ENCODE peak calls at places on chromosomes 4 and X, in four cellular contexts. A is suprapubic skin, Q is mesendoderm, C is GM23248. W is an unnamed sample.

GRCh38 chr4:102675142-102675541 is 85.6 kb downstream of the MANBA start:
- DNase-seq in A (no peak), Q (no peak), C (no peak), W (no peak)

GRCh38 chrX:56736219-56736618 is 7.2 kb downstream of the NBDY start:
- DNase-seq in A (no peak), Q (no peak), C (no peak), W (no peak)

GRCh38 chr4:99180367-99181169 is 36.5 kb upstream of the ADH4 start:
- DNase-seq in A (no peak), Q (no peak), C (peak; percentile 94), W (no peak)

GRCh38 chrX:103254921-103255455 is at the start of gene TCEAL8:
- DNase-seq in A (peak; percentile 85), Q (peak; percentile 94), C (peak; percentile 85), W (peak; percentile 61)

GRCh38 chr4:55184600-55185523 is 59.5 kb upstream of the KDR start:
- DNase-seq in A (no peak), Q (peak; percentile 75), C (peak; percentile 60), W (no peak)

GRCh38 chr4:102783006-102783405 is 22.2 kb upstream of the MANBA start:
- DNase-seq in A (no peak), Q (no peak), C (peak; percentile 47), W (no peak)

GRCh38 chr4:41696131-41696530 is 52.4 kb downstream of the PHOX2B start:
- DNase-seq in A (no peak), Q (no peak), C (no peak), W (no peak)

GRCh38 chrX:92260102-92260501 is 480.9 kb downstream of the PCDH11X start:
- DNase-seq in A (no peak), Q (peak; percentile 66), C (no peak), W (no peak)

GRCh38 chr4:2261110-2261852 is 628 bp downstream of the MXD4 start:
- DNase-seq in A (peak; percentile 79), Q (peak; percentile 53), C (peak; percentile 87), W (peak; percentile 55)

GRCh38 chr4:84530449-84530848 is 31.4 kb upstream of the NKX6-1 start:
- DNase-seq in A (no peak), Q (no peak), C (peak; percentile 14), W (no peak)

GRCh38 chr4:12146349-12146748 is 717.7 kb upstream of the HS3ST1 start:
- DNase-seq in A (no peak), Q (no peak), C (no peak), W (no peak)

GRCh38 chrX:103554687-103555417 is 30.5 kb upstream of the TCEAL4 start:
- DNase-seq in A (no peak), Q (peak; percentile 93), C (no peak), W (no peak)

GRCh38 chrX:149903889-149904748 is 23.1 kb downstream of the MAGEA8 start:
- DNase-seq in A (no peak), Q (peak; percentile 66), C (peak; percentile 33), W (no peak)

GRCh38 chrX:26100421-26100920 is 37.7 kb upstream of the MAGEB18 start:
- DNase-seq in A (no peak), Q (peak; percentile 5), C (no peak), W (no peak)

GRCh38 chr4:129140521-129140920 is 44.6 kb downstream of the C4orf33 start:
- DNase-seq in A (no peak), Q (no peak), C (no peak), W (no peak)

GRCh38 chr4:25860586-25861421 is 2.0 kb downstream of the SEL1L3 start:
- DNase-seq in A (no peak), Q (no peak), C (peak; percentile 13), W (no peak)

GRCh38 chr4:161238033-161238432 is 925.8 kb downstream of the FSTL5 start:
- DNase-seq in A (no peak), Q (no peak), C (no peak), W (no peak)

GRCh38 chr4:19224820-19225219 is 1026.9 kb upstream of the SLIT2 start:
- DNase-seq in A (no peak), Q (peak; percentile 25), C (peak; percentile 53), W (no peak)

GRCh38 chr4:134544303-134544761 is 342.7 kb upstream of the PABPC4L start:
- DNase-seq in A (no peak), Q (peak; percentile 40), C (peak; percentile 37), W (no peak)

GRCh38 chrX:78092296-78092695 is 11.8 kb upstream of the PGK1 start:
- DNase-seq in A (no peak), Q (peak; percentile 79), C (peak; percentile 24), W (peak; percentile 34)

GRCh38 chrX:8869812-8870211 is 68.6 kb upstream of the FAM9A start:
- DNase-seq in A (no peak), Q (no peak), C (peak; percentile 46), W (no peak)

GRCh38 chrX:107716045-107716684 is 59.4 kb downstream of the TSC22D3 start:
- DNase-seq in A (no peak), Q (peak; percentile 85), C (peak; percentile 53), W (no peak)

GRCh38 chrX:44343412-44343942 is at the start of gene EFHC2:
- DNase-seq in A (peak; percentile 70), Q (peak; percentile 44), C (peak; percentile 68), W (no peak)

GRCh38 chr4:151674804-151675290 is 86.0 kb downstream of the GATB start:
- DNase-seq in A (no peak), Q (peak; percentile 69), C (peak; percentile 54), W (no peak)

GRCh38 chr4:182346675-182347375 is 103.6 kb downstream of the TENM3 start:
- DNase-seq in A (no peak), Q (no peak), C (no peak), W (no peak)

GRCh38 chr4:111070390-111070789 is 447.5 kb upstream of the PITX2 start:
- DNase-seq in A (no peak), Q (no peak), C (peak; percentile 53), W (no peak)

GRCh38 chrX:13220916-13221315 is 98.9 kb downstream of the ATXN3L start:
- DNase-seq in A (no peak), Q (no peak), C (peak; percentile 44), W (no peak)

GRCh38 chr4:8768357-8768999 is 103.2 kb downstream of the HMX1 start:
- DNase-seq in A (peak; percentile 70), Q (no peak), C (no peak), W (peak; percentile 37)

GRCh38 chr4:55592014-55592413 is at the start of gene PDCL2:
- DNase-seq in A (no peak), Q (peak; percentile 38), C (no peak), W (no peak)

GRCh38 chr4:174394915-174395314 is 111.2 kb downstream of the CEP44 start:
- DNase-seq in A (no peak), Q (no peak), C (peak; percentile 73), W (no peak)

GRCh38 chr4:122661176-122661575 is 40.3 kb upstream of the IL21 start:
- DNase-seq in A (no peak), Q (no peak), C (peak; percentile 55), W (no peak)

GRCh38 chrX:9786839-9787635 is 808 bp downstream of the SHROOM2 start:
- DNase-seq in A (no peak), Q (no peak), C (no peak), W (no peak)

GRCh38 chrX:55731826-55732225 is 14.3 kb downstream of the RRAGB start:
- DNase-seq in A (no peak), Q (no peak), C (no peak), W (no peak)

GRCh38 chrX:53009032-53009431 is 39.6 kb upstream of the GPR173 start:
- DNase-seq in A (no peak), Q (no peak), C (no peak), W (no peak)

GRCh38 chrX:1462596-1463251 is 10.0 kb upstream of the ASMTL start:
- DNase-seq in A (peak; percentile 50), Q (no peak), C (peak; percentile 41), W (peak; percentile 23)

GRCh38 chrX:68365356-68365755 is 67.9 kb downstream of the OPHN1 start:
- DNase-seq in A (no peak), Q (no peak), C (no peak), W (no peak)

GRCh38 chrX:84724576-84724975 is 222.3 kb upstream of the HDX start:
- DNase-seq in A (no peak), Q (peak; percentile 21), C (no peak), W (no peak)

GRCh38 chrX:23668335-23668734 is 1.0 kb downstream of the PRDX4 start:
- DNase-seq in A (no peak), Q (no peak), C (peak; percentile 29), W (no peak)
- H3K4me3 ChIP-seq in A (peak overlapping the region; percentile 62), Q (peak overlapping the region; percentile 67), C (peak overlapping the region; percentile 84), W (peak overlapping the region; percentile 56)

DNA sequence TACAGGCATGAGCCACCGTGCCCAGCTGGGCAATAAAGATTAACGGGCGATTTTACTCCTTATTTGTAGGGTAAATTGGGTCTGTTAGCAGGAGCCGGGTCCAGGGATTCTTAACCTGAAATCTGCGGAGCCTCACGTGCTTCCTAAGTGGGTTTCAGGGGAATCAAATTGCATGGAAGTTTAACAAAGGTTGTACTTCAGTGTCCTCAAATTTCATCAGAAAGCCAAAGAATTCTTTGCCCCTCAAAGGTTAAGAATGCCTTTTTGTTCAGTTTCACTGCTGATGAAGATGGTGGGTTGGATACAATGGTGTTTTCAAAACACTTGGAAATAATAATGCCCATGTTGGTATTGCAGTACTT is 67.9 kb downstream of the AFF1 start:
- DNase-seq in A (no peak), Q (peak; percentile 55), C (no peak), W (no peak)
- H3K27ac ChIP-seq in A (no peak overlapping the region), Q (peak overlapping the region; percentile 25), C (no peak overlapping the region), W (no peak overlapping the region)

GRCh38 chrX:101668143-101668542 is 8.5 kb upstream of the ARMCX2 start:
- DNase-seq in A (no peak), Q (peak; percentile 59), C (no peak), W (no peak)
- H3K4me3 ChIP-seq in A (no peak overlapping the region), Q (no peak overlapping the region), C (no peak overlapping the region), W (no peak overlapping the region)

GRCh38 chr4:169249214-169249973 is 21.4 kb downstream of the SH3RF1 start:
- DNase-seq in A (no peak), Q (no peak), C (peak; percentile 68), W (no peak)
- H3K27ac ChIP-seq in A (no peak overlapping the region), Q (no peak overlapping the region), C (peak overlapping the region; percentile 22), W (peak overlapping the region; percentile 87)

GRCh38 chr4:89800012-89800516 is 36.9 kb downstream of the SNCA start:
- DNase-seq in A (no peak), Q (no peak), C (peak; percentile 23), W (no peak)
- H3K4me3 ChIP-seq in A (no peak overlapping the region), Q (no peak overlapping the region), C (no peak overlapping the region), W (no peak overlapping the region)

GRCh38 chr4:186724861-186725419 is 1.3 kb upstream of the FAT1 start:
- DNase-seq in A (no peak), Q (peak; percentile 66), C (peak; percentile 58), W (no peak)
- H3K27ac ChIP-seq in A (peak overlapping the region; percentile 93), Q (peak overlapping the region; percentile 97), C (peak overlapping the region; percentile 86), W (peak overlapping the region; percentile 98)